ENCODE peak calls at places on chromosomes 11 and 22, in four cellular contexts. K is H9; A is Calu3; I is stimulated activated CD4-positive, alpha-beta T cell treated with anti-CD3 and anti-CD28 coated beads, Interleukin-12 subunit alpha, Interleukin-12 subunit beta, amount 100 ng/mL, for 4 hours. X is an unnamed sample.

GRCh38 chr11:122814401-122814800 is 23.9 kb upstream of the CRTAM start:
- DNase-seq in K (no peak), A (peak; percentile 10), I (no peak), X (no peak)

GRCh38 chr11:86672007-86672621 is at the start of gene ME3:
- DNase-seq in K (peak; percentile 61), A (peak; percentile 71), I (peak; percentile 49), X (peak; percentile 65)

GRCh38 chr22:35344956-35345690 is 35.8 kb upstream of the HMOX1 start:
- DNase-seq in K (no peak), A (no peak), I (no peak), X (no peak)

GRCh38 chr22:36331306-36331911 is 56.4 kb downstream of the MYH9 start:
- DNase-seq in K (peak; percentile 91), A (peak; percentile 91), I (peak; percentile 67), X (peak; percentile 73)

GRCh38 chr11:112122206-112122605 is 35.5 kb downstream of the SDHD start:
- DNase-seq in K (no peak), A (no peak), I (no peak), X (no peak)

GRCh38 chr22:17369553-17370035 is 334 bp downstream of the CECR2 start:
- DNase-seq in K (peak; percentile 56), A (no peak), I (peak; percentile 24), X (peak; percentile 22)

GRCh38 chr11:89491141-89491690 is at the start of gene NOX4:
- DNase-seq in K (peak; percentile 76), A (no peak), I (no peak), X (no peak)

GRCh38 chr11:120063686-120064340 is 74.1 kb downstream of the TRIM29 start:
- DNase-seq in K (peak; percentile 11), A (no peak), I (no peak), X (no peak)

GRCh38 chr11:126833020-126833419 is 167.6 kb downstream of the KIRREL3 start:
- DNase-seq in K (no peak), A (no peak), I (no peak), X (no peak)

X was measured in activated naive CD4-positive, alpha-beta T cell treated with anti-CD3 and anti-CD28 coated beads, Interleukin-2, amount 50 U/mL, for 16 hours.